ENCODE peak calls at places on chromosomes 5 and 9, in six cellular contexts. M, K, Y, O, E and V are unnamed samples.

GRCh38 chr9:94779101-94779500 is 52.6 kb downstream of the AOPEP start:
- DNase-seq in O (no peak), E (no peak), K (no peak), Y (no peak), M (no peak), V (no peak)

GRCh38 chr9:130180516-130180915 is 8.3 kb downstream of the NCS1 start:
- DNase-seq in M (no peak), Y (no peak), O (no peak), K (no peak), E (no peak), V (no peak)

GRCh38 chr9:130938652-130939404 is at the start of gene FIBCD1:
- DNase-seq in M (no peak), Y (no peak), K (peak; percentile 42), E (no peak), O (no peak), V (peak; percentile 72)

GRCh38 chr9:88310310-88310980 is 77.8 kb upstream of the SPIN1 start:
- DNase-seq in E (no peak), K (no peak), M (no peak), O (no peak), Y (no peak), V (no peak)

GRCh38 chr5:81486711-81487110 is 92.8 kb upstream of the ACOT12 start:
- DNase-seq in E (no peak), Y (no peak), M (no peak), O (no peak), K (no peak), V (no peak)

GRCh38 chr5:125480901-125481300 is 734.5 kb upstream of the ZNF608 start:
- DNase-seq in O (no peak), Y (no peak), E (no peak), M (no peak), K (peak; percentile 16), V (peak; percentile 46)

GRCh38 chr5:29654990-29655389 is 1538.5 kb upstream of the CDH6 start:
- DNase-seq in E (no peak), Y (no peak), K (no peak), M (no peak), O (no peak), V (no peak)

GRCh38 chr5:180648658-180649296 is 623 bp downstream of the FLT4 start:
- DNase-seq in E (no peak), K (no peak), M (no peak), O (no peak), Y (no peak), V (no peak)

GRCh38 chr9:91835632-91836031 is 114.4 kb downstream of the ROR2 start:
- DNase-seq in Y (no peak), O (no peak), M (no peak), E (no peak), K (no peak), V (no peak)

GRCh38 chr5:157892974-157893373 is 34.0 kb upstream of the CLINT1 start:
- DNase-seq in M (no peak), K (no peak), E (no peak), O (no peak), Y (no peak), V (no peak)